ENCODE peak calls at places on chromosomes 12 and 14, in four cellular contexts. B, T, V and K are unnamed samples.

GRCh38 chr14:71237556-71237955 is 330.3 kb downstream of the PCNX1 start:
- DNase-seq in B (no peak), T (no peak), V (no peak), K (no peak)

GRCh38 chr12:46390881-46391280 is 18.3 kb upstream of the SLC38A2 start:
- DNase-seq in B (no peak), T (no peak), V (peak), K (no peak)

GRCh38 chr14:87805315-87805723 is 187.7 kb downstream of the GALC start:
- DNase-seq in B (no peak), T (peak), V (peak), K (peak)

GRCh38 chr14:74207943-74208342 is 31.3 kb upstream of the VSX2 start:
- DNase-seq in B (no peak), T (peak), V (peak), K (no peak)

GRCh38 chr14:38611928-38612327 is 356.0 kb upstream of the CLEC14A start:
- DNase-seq in B (no peak), T (no peak), V (no peak), K (no peak)

GRCh38 chr14:105944632-105945610 is 418.5 kb downstream of the TMEM121 start:
- DNase-seq in B (no peak), T (no peak), V (peak), K (peak)

GRCh38 chr12:1463073-1463905 is 131.1 kb downstream of the FBXL14 start:
- DNase-seq in B (no peak), T (no peak), V (no peak), K (peak)

GRCh38 chr12:34336619-34337465 is 314.5 kb downstream of the ALG10 start:
- DNase-seq in B (no peak), T (no peak), V (no peak), K (peak)

GRCh38 chr12:111091036-111091435 is 170.7 kb upstream of the MYL2 start:
- DNase-seq in B (no peak), T (no peak), V (no peak), K (no peak)

GRCh38 chr12:111085100-111085499 is 164.7 kb upstream of the MYL2 start:
- DNase-seq in B (no peak), T (no peak), V (no peak), K (no peak)

GRCh38 chr12:111088409-111088808 is 168.0 kb upstream of the MYL2 start:
- DNase-seq in B (no peak), T (no peak), V (no peak), K (no peak)

GRCh38 chr12:111093428-111094142 is 173.2 kb upstream of the MYL2 start:
- DNase-seq in B (peak), T (no peak), V (no peak), K (no peak)

GRCh38 chr12:111089616-111090015 is 169.2 kb upstream of the MYL2 start:
- DNase-seq in B (no peak), T (no peak), V (no peak), K (no peak)
- TF ChIP-seq CREB1 in B (no peak), T (no peak), V (no peak), K (no peak)

DNA sequence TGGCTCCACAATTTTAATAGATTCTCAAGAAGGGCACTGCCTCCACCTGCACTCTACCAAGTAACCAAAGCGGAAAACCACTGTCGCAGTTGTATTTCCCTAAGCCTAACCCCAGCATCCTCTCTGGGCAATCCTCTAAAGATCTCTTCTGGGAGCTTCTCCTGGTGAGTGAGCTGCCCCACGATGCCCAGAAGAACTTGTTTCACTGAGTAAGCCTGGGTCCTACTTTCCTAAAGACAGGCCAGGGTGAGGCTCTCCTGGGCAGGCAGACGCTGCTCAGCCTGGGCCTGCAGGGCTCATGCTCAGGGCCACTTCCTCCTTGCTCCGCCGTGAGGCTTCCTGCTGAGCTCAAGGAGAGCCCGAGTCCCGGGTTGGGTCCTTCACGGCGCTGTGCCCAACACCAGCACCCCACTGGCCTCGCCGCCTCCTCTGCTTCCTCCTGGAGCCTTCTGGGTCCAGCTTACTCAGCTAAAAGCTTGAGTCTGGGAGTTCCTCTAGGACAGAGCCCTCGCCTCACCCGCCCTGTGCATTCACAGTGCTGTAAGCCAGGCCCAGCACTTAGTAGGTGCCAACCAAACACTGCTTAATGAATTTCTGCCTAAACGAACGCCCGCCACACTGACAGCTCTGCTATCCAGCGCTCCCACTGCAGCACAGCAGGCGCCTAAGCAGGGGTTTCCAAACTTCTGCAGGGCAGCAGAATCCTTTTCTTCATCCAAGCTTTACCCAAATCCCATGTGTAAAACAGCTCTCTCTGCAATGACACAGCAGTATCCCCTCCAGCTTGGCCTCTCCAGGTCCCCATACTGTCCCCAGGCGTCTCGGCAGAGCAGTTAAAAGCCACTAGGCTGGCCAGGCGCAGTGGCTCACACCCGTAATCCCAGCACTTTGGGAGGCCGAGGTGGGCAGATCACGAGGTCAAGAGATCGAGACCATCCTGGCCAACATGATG is 5.7 kb downstream of the RAB35 start:
- DNase-seq in B (no peak), T (peak), V (no peak), K (no peak)
- TF ChIP-seq CBFB in B (no peak), T (no peak), V (no peak), K (no peak)

DNA sequence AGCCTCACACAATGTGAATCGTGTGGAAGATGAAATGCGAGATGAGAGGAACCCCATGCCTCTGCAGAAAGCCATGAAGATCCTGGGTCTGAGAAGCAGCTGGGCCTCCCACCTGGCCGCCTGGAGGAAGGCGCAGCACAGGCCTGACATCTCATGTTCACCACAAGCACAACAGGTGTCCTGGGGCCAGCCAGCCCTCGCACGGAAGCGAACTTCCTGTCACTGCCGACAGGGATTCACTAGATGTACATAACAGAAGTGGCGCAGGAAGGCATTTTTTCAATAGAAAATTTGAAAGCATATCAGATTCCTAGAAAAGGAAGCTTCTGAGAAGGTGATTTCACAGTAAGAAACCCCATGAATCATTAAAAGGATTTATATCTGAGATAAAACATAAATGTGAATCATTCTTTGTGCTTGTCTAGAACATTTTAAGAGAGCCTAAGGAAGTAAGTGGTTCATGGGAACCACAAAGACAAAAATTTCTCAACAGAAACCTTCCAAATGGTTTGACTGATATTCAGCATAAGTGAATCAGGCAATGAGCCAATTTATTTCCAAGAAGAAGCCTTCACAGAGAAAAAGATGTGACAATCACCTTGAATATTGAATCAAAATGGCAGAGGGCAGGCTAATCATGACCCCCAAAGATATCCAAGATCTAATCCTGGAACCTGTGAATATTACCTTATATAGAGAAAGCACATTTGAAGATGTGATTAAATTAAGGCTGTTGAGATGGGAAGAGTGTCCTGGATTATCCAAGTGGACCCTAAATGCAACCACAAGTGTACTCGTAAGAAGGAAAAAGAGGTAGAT is 311.9 kb downstream of the DUSP6 start:
- DNase-seq in B (no peak), T (peak), V (no peak), K (no peak)
- TF ChIP-seq CREB1 in B (peak), T (no peak), V (no peak), K (no peak)

GRCh38 chr12:4908694-4909396 is 860 bp upstream of the KCNA1 start:
- DNase-seq in B (no peak), T (peak), V (no peak), K (no peak)

GRCh38 chr12:4910502-4911315 is 1.0 kb downstream of the KCNA1 start:
- DNase-seq in B (no peak), T (peak), V (no peak), K (no peak)

GRCh38 chr12:4909397-4909733 is 340 bp upstream of the KCNA1 start:
- DNase-seq in B (no peak), T (peak), V (no peak), K (no peak)

GRCh38 chr12:4911316-4911994 is 1.8 kb downstream of the KCNA1 start:
- DNase-seq in B (no peak), T (peak), V (no peak), K (no peak)

DNA sequence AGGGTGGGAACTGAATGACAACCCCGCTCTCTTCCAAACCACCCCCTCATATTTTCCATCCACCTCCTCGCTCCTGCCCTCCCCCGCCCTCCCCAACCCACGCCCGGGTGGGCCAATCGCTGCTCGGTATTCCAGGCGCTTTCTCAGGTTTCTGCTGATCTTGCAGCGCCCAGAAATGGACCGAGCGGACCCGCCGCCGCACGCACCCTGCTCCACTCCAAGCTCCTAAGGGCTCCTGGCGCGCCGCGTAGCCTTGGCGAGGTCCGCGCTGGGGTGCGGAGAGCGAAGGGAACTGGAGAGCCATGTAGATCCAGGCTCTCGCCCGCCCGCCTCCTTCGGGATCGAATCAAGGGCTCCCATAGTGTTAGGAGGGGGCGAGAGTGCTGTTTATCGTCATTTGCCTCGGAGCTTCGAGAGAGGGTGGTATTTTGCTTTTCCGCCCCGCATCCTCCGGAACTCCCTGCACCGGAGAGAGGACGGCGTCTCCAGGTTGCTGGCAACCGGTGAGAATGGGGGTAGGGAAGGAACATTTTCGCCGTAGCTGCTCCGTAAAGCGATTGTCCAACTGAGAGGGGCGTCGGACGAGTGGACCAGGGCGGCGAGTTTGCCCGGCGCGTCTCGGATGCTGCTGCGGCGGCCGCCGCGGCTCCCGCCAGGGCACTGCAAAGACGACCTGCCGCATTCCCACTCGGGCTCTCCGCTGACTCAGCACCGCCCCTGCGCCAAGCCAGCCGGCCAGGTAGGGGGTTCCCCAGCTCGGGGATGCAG is at the start of gene KCNA1:
- DNase-seq in B (no peak), T (peak), V (no peak), K (no peak)
- TF ChIP-seq CBFB in B (no peak), T (no peak), V (no peak), K (no peak)

DNA sequence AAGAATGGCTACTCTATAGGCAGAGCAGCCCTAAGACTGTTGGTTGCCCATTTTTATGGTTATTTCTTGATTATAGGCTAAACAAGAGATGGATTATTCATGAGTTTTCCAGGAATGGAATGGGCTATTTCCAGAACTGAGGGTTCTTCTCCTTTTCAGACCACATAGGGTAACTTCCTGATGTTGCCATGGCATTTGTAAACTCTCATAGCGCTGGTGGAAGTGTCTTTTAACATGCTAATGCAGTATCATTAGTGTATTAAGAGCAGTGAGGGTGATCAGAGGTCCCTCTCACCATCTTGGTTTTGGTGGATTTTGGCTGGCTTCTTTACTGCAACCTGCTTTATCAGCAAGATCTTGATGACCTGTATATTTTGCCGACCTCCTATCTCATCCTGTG is 904.6 kb upstream of the FBXO33 start:
- DNase-seq in B (no peak), T (no peak), V (no peak), K (no peak)
- TF ChIP-seq CREB1 in B (no peak), T (no peak), V (no peak), K (no peak)

GRCh38 chr12:14756331-14757143 is 46.7 kb downstream of the WBP11 start:
- DNase-seq in B (no peak), T (peak), V (peak), K (peak)
- TF ChIP-seq CBFB in B (no peak), T (no peak), V (no peak), K (no peak)

DNA sequence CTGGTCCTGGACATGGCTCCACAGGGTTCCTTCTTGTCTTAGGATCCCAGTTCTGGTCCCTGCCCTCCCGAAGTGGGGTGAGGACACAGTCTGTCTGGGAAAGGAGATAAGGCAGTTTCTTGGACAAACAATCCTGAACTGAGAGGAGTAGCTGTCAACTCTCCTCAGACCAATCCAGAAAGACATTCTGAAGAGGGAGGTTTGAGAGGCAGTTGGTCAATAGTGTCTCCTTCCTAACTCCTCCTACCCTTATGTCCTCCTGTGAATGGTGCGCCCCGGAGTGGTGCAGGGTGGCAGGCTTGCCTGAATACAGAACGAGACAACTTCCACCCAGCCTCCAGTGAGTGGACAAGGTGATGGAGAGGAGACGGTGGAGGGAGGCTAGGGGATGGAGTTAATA is 15.4 kb upstream of the ASIC1 start:
- DNase-seq in B (no peak), T (no peak), V (no peak), K (peak)
- TF ChIP-seq CREB1 in B (no peak), T (no peak), V (no peak), K (no peak)

DNA sequence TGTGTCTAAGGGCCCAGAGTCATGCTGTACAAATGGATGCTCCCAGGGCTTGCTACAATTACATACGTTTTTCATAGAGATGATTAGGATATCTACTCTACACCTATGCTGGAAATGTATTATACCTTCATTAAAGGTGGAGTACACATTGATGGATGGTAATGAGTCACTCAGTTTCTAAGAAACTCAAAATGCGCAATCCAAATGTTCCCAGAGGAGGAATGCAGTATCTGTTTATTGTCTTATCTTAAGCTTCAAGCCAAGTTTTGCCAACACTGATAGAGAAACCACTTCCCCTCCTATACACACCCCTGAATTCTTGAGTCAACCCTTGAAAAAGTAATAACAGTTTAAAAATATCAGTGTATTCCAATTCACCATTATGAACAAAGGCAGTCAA is 266.6 kb upstream of the FAR2 start:
- DNase-seq in B (no peak), T (no peak), V (no peak), K (no peak)
- TF ChIP-seq CBFB in B (no peak), T (no peak), V (no peak), K (no peak)

DNA sequence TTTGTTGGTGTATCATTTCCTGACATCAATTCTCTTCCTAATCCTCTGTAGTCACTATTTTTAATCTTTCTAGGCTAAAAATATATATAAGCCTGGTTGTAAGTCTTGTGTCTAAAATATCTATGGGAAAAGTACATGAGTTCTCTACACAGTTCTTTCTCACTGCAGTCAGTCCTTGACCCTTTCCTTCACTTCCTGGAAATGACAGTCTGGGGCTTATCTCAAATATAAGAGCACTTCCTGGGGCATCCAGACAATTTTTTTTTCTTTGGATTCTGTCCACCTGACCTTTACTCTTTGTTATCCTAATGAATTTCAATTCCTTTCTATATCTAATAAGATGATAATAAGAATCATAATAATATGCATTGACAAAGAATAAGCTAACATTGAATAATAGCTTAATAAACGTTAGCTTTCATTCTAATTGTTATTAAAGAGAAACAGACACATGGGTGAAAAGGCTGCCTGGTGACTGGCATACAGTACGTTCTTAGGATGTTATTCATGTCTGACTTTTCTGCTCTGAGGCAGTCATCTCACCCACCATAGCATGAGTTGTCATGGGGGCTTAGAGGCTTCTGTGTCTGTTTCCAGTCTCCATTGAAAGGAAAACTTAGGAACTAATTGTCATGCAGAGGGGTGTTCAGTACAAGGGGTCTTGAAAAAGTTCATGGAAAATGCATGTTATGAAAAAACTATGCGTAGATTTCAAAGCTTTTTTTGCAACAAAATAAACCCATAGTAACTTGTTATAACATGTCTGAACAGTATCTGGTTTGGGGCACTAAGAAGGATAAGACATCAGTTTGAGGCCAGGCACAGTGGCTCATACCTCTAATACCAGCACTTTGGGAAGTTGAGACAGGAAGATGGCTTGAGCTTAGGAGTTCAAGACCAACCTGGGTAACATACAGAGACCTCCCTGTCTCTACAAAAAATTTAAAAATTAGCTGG is 66.2 kb upstream of the DNM1L start:
- DNase-seq in B (no peak), T (no peak), V (no peak), K (no peak)
- TF ChIP-seq CREB1 in B (no peak), T (no peak), V (no peak), K (no peak)

GRCh38 chr12:12461923-12462315 is 100.7 kb downstream of the DUSP16 start:
- DNase-seq in B (no peak), T (no peak), V (no peak), K (no peak)

GRCh38 chr12:12451063-12451462 is 94.2 kb downstream of the BORCS5 start:
- DNase-seq in B (no peak), T (no peak), V (no peak), K (no peak)

GRCh38 chr12:12461281-12461922 is 101.3 kb downstream of the DUSP16 start:
- DNase-seq in B (no peak), T (no peak), V (no peak), K (no peak)

GRCh38 chr12:12452326-12452725 is 95.4 kb downstream of the BORCS5 start:
- DNase-seq in B (no peak), T (no peak), V (no peak), K (no peak)

DNA sequence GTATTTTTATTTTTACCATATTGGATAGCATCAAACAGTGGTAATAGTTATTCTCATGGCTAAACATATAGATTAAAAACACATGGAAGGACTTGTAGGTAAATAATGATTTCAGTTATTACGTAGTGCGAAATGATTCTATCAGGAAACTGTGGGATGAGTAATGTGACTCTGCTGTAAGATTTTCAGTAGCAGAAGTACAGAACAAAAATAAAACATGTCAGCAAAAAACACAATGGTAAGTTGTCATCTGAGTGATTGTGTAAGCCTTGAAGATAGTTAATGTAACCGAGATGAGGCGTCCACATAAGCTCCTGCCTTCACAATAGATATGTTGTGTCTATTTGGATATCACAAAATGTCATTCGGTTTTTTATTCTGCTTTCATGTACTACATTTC is 99.8 kb downstream of the BORCS5 start:
- DNase-seq in B (no peak), T (no peak), V (no peak), K (no peak)
- TF ChIP-seq CBFB in B (no peak), T (no peak), V (no peak), K (no peak)